ENCODE peak calls at places on chromosomes 4 and X, in six cellular contexts. P is hepatocyte, R is AG10803, F is cardiac muscle cell, B is neural progenitor cell, V is spleen. K is an unnamed sample.

GRCh38 chr4:126859872-126860271 is 772.9 kb upstream of the INTU start:
- DNase-seq in P (no peak), R (no peak), F (no peak), B (no peak), V (no peak), K (no peak)

GRCh38 chr4:67366341-67366861 is 178.9 kb downstream of the CENPC start:
- DNase-seq in P (no peak), R (no peak), F (peak; percentile 11), B (no peak), V (no peak), K (peak; percentile 17)

GRCh38 chrX:12798601-12799000 is 7.4 kb downstream of the PRPS2 start:
- DNase-seq in P (no peak), R (peak; percentile 12), F (no peak), B (no peak), V (no peak), K (no peak)

GRCh38 chrX:139204903-139205667 is 325.5 kb upstream of the F9 start:
- DNase-seq in P (peak; percentile 70), R (peak; percentile 30), F (no peak), B (peak; percentile 67), V (peak; percentile 80), K (no peak)

GRCh38 chrX:10513974-10514373 is 106.4 kb downstream of the MID1 start:
- DNase-seq in P (no peak), R (no peak), F (no peak), B (no peak), V (no peak), K (no peak)

GRCh38 chr4:56310401-56310800 is 76.9 kb downstream of the AASDH start:
- DNase-seq in P (no peak), R (no peak), F (no peak), B (no peak), V (no peak), K (no peak)

GRCh38 chrX:97328853-97329252 is 445.1 kb downstream of the RPA4 start:
- DNase-seq in P (no peak), R (no peak), F (no peak), B (no peak), V (no peak), K (no peak)

GRCh38 chr4:60683357-60683756 is 516.8 kb upstream of the ADGRL3 start:
- DNase-seq in P (no peak), R (peak; percentile 66), F (peak; percentile 20), B (no peak), V (no peak), K (peak; percentile 88)

GRCh38 chr4:25750874-25751273 is 95.2 kb downstream of the SLC34A2 start:
- DNase-seq in P (no peak), R (no peak), F (no peak), B (no peak), V (no peak), K (no peak)

GRCh38 chr4:150789864-150790263 is 207.9 kb downstream of the MAB21L2 start:
- DNase-seq in P (no peak), R (no peak), F (no peak), B (no peak), V (no peak), K (peak; percentile 32)

GRCh38 chr4:187602339-187603092 is 393.1 kb upstream of the ZFP42 start:
- DNase-seq in P (no peak), R (peak; percentile 82), F (peak; percentile 64), B (no peak), V (no peak), K (peak; percentile 58)

GRCh38 chrX:49860867-49861535 is 18.3 kb upstream of the USP27X start:
- DNase-seq in P (no peak), R (no peak), F (no peak), B (no peak), V (no peak), K (no peak)

GRCh38 chr4:48623182-48623780 is 133.2 kb downstream of the ZAR1 start:
- DNase-seq in P (no peak), R (no peak), F (no peak), B (no peak), V (no peak), K (no peak)

GRCh38 chr4:119628281-119629141 is at the start of gene PDE5A:
- DNase-seq in P (peak; percentile 95), R (peak; percentile 67), F (peak; percentile 78), B (peak; percentile 96), V (peak; percentile 95), K (peak; percentile 82)

DNA sequence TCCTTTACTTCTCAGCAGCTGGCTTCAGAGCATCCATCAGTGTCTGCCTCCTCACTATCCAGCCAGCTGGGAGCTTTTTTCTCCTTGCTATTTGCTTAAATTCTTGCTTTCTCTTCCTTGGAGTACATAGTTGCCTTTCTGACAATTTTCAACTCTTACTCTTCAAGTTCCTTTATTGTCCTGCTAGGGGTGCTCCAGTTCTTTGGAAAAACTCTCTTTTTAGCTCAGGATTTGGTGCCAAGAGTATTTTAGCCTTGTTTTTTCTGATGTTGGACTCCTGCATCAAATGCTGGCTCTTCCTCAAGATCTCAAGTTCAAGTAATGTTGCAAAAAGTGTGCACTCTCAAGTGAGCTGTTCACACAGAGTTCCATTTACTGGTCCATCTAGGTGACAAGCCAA is 126.4 kb downstream of the KDR start:
- DNase-seq in P (peak; percentile 40), R (peak; percentile 35), F (peak; percentile 86), B (peak; percentile 24), V (no peak), K (peak; percentile 64)
- TF ChIP-seq CTCF in P (peak; percentile 53), R (peak; percentile 59), F (peak; percentile 68), B (peak; percentile 49), V (peak; percentile 10), K (peak; percentile 57)

DNA sequence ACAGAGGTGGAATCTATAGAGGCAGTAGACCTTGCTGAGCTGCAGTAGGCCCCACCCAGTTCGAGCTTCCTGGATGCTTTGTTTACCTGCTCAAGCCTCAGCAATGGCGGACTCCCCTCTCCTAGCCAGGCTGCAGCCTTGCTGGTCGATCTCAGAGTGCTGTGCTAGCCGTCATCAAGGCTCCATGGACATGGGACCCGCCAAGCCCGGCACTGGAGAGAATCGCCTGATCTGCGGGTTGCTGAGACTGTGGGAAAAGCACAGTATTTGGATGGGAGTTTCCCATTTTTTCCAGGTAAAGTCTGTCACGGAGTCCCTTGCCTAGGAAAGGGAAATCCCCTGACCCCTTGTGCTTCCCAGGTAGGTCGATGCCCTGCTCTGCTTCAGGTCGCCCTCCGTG is 124.8 kb upstream of the KLF8 start:
- DNase-seq in P (no peak), R (no peak), F (no peak), B (no peak), V (no peak), K (no peak)
- H3K4me3 ChIP-seq in P (no peak overlapping the region), R (no peak overlapping the region), F (no peak overlapping the region), B (no peak overlapping the region), V (no peak overlapping the region), K (no peak overlapping the region)

GRCh38 chr4:89598602-89599001 is 238.4 kb downstream of the SNCA start:
- DNase-seq in P (peak; percentile 25), R (no peak), F (peak; percentile 17), B (peak; percentile 7), V (no peak), K (peak; percentile 33)
- TF ChIP-seq CTCF in P (peak; percentile 40), R (peak; percentile 33), F (no peak), B (peak; percentile 53), V (no peak), K (peak; percentile 34)

DNA sequence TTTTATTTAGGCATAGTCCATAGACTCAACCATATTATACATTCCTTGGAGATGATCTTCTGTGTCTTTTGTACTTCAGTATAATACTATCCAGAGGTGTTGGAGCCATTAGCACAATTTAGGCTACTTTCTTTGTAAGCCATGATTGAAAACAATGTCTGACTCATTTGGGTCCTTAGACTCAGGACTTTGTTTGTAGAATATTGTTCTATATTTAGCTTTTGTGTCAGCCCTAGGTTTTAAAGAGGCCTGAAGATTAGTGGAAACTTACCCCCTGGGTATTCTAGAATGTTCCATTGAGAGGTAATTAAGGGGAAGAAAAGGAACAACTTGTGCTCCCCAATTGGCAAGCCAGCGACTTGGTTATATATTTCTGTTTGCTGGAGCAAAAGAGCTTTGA is 145.2 kb upstream of the SCML1 start:
- DNase-seq in P (no peak), R (peak; percentile 20), F (peak; percentile 27), B (no peak), V (no peak), K (peak; percentile 53)
- H3K4me3 ChIP-seq in P (no peak overlapping the region), R (peak overlapping the region; percentile 48), F (no peak overlapping the region), B (no peak overlapping the region), V (no peak overlapping the region), K (no peak overlapping the region)

GRCh38 chr4:147440442-147440841 is 40.5 kb upstream of the EDNRA start:
- DNase-seq in P (no peak), R (no peak), F (peak; percentile 15), B (no peak), V (no peak), K (no peak)
- TF ChIP-seq CTCF in P (no peak), R (no peak), F (no peak), B (no peak), V (no peak), K (no peak)

K was measured in astrocyte of the spinal cord.